ENCODE peak calls at places on chromosomes 11 and 22, in five cellular contexts. One of them, this sample, is unnamed. For H3K27me3 and H3K4me1, the result is how much of the 10 kb centered on the place peaks cover.

GRCh38 chr11:116928845-116929244 is 91.4 kb upstream of the APOA1 start:
- DNase-seq in naive thymus-derived CD4-positive, alpha-beta T cell: no peak
- DNase-seq in body of pancreas: no peak
- DNase-seq in colonic mucosa: no peak
- DNase-seq in breast epithelium: no peak
- DNase-seq in this sample: no peak

GRCh38 chr11:92048415-92048814 is 176.2 kb upstream of the FAT3 start:
- DNase-seq in naive thymus-derived CD4-positive, alpha-beta T cell: no peak
- DNase-seq in body of pancreas: peak
- DNase-seq in colonic mucosa: no peak
- DNase-seq in breast epithelium: no peak
- DNase-seq in this sample: peak

GRCh38 chr11:47565340-47566165 is at the start of gene PTPMT1:
- DNase-seq in naive thymus-derived CD4-positive, alpha-beta T cell: peak
- DNase-seq in body of pancreas: peak
- DNase-seq in colonic mucosa: peak
- DNase-seq in breast epithelium: peak
- DNase-seq in this sample: peak

GRCh38 chr11:27423125-27423524 is 49.5 kb downstream of the LGR4 start:
- DNase-seq in naive thymus-derived CD4-positive, alpha-beta T cell: no peak
- DNase-seq in body of pancreas: peak
- DNase-seq in colonic mucosa: peak
- DNase-seq in breast epithelium: no peak
- DNase-seq in this sample: no peak

GRCh38 chr11:3044004-3044403 is 13.2 kb downstream of the CARS1 start:
- DNase-seq in naive thymus-derived CD4-positive, alpha-beta T cell: no peak
- DNase-seq in body of pancreas: no peak
- DNase-seq in colonic mucosa: no peak
- DNase-seq in breast epithelium: no peak
- DNase-seq in this sample: no peak

GRCh38 chr11:128018692-128019091 is 568.7 kb downstream of the ETS1 start:
- DNase-seq in naive thymus-derived CD4-positive, alpha-beta T cell: no peak
- DNase-seq in body of pancreas: no peak
- DNase-seq in colonic mucosa: no peak
- DNase-seq in breast epithelium: no peak
- DNase-seq in this sample: no peak

GRCh38 chr22:33076368-33076767 is 18.2 kb upstream of the SYN3 start:
- DNase-seq in naive thymus-derived CD4-positive, alpha-beta T cell: no peak
- DNase-seq in body of pancreas: no peak
- DNase-seq in colonic mucosa: no peak
- DNase-seq in breast epithelium: no peak
- DNase-seq in this sample: no peak

GRCh38 chr22:43136255-43136654 is 6.9 kb downstream of the MCAT start:
- DNase-seq in naive thymus-derived CD4-positive, alpha-beta T cell: peak
- DNase-seq in body of pancreas: no peak
- DNase-seq in colonic mucosa: no peak
- DNase-seq in breast epithelium: no peak
- DNase-seq in this sample: peak

GRCh38 chr11:35076201-35077100 is 62.5 kb upstream of the CD44 start:
- DNase-seq in naive thymus-derived CD4-positive, alpha-beta T cell: no peak
- DNase-seq in body of pancreas: no peak
- DNase-seq in colonic mucosa: no peak
- DNase-seq in breast epithelium: no peak
- DNase-seq in this sample: no peak

GRCh38 chr11:27864046-27865025 is 164.1 kb upstream of the BDNF start:
- DNase-seq in naive thymus-derived CD4-positive, alpha-beta T cell: no peak
- DNase-seq in body of pancreas: peak
- DNase-seq in colonic mucosa: peak
- DNase-seq in breast epithelium: no peak
- DNase-seq in this sample: no peak

GRCh38 chr11:6571434-6572008 is 31.9 kb downstream of the RRP8 start:
- DNase-seq in naive thymus-derived CD4-positive, alpha-beta T cell: no peak
- DNase-seq in body of pancreas: no peak
- DNase-seq in colonic mucosa: no peak
- DNase-seq in breast epithelium: no peak
- DNase-seq in this sample: no peak

GRCh38 chr11:6587360-6587953 is 16.0 kb downstream of the RRP8 start:
- DNase-seq in naive thymus-derived CD4-positive, alpha-beta T cell: no peak
- DNase-seq in body of pancreas: peak
- DNase-seq in colonic mucosa: peak
- DNase-seq in breast epithelium: no peak
- DNase-seq in this sample: no peak

GRCh38 chr11:32555091-32555490 is 28.5 kb upstream of the EIF3M start:
- DNase-seq in naive thymus-derived CD4-positive, alpha-beta T cell: no peak
- DNase-seq in body of pancreas: no peak
- DNase-seq in colonic mucosa: no peak
- DNase-seq in breast epithelium: no peak
- DNase-seq in this sample: no peak

GRCh38 chr11:118572914-118573550 is 823 bp downstream of the ARCN1 start:
- DNase-seq in naive thymus-derived CD4-positive, alpha-beta T cell: peak
- DNase-seq in body of pancreas: no peak
- DNase-seq in colonic mucosa: peak
- DNase-seq in breast epithelium: no peak
- DNase-seq in this sample: peak

GRCh38 chr22:23106906-23107367 is 34.9 kb downstream of the RSPH14 start:
- DNase-seq in naive thymus-derived CD4-positive, alpha-beta T cell: no peak
- DNase-seq in body of pancreas: peak
- DNase-seq in colonic mucosa: no peak
- DNase-seq in breast epithelium: no peak
- DNase-seq in this sample: no peak

GRCh38 chr11:35477871-35478270 is 47.5 kb downstream of the PAMR1 start:
- DNase-seq in naive thymus-derived CD4-positive, alpha-beta T cell: no peak
- DNase-seq in body of pancreas: no peak
- DNase-seq in colonic mucosa: no peak
- DNase-seq in breast epithelium: no peak
- DNase-seq in this sample: no peak

GRCh38 chr11:61369372-61370348 is 7.5 kb downstream of the TMEM138 start:
- DNase-seq in naive thymus-derived CD4-positive, alpha-beta T cell: no peak
- DNase-seq in body of pancreas: peak
- DNase-seq in colonic mucosa: no peak
- DNase-seq in breast epithelium: no peak
- DNase-seq in this sample: no peak

GRCh38 chr22:47009304-47010101 is 247.1 kb downstream of the TBC1D22A start:
- DNase-seq in naive thymus-derived CD4-positive, alpha-beta T cell: no peak
- DNase-seq in body of pancreas: no peak
- DNase-seq in colonic mucosa: no peak
- DNase-seq in breast epithelium: no peak
- DNase-seq in this sample: no peak

GRCh38 chr11:917426-917825 is 6.8 kb upstream of the CHID1 start:
- DNase-seq in naive thymus-derived CD4-positive, alpha-beta T cell: no peak
- DNase-seq in body of pancreas: no peak
- DNase-seq in colonic mucosa: no peak
- DNase-seq in breast epithelium: no peak
- DNase-seq in this sample: no peak

GRCh38 chr11:23727821-23728220 is 769.0 kb upstream of the LUZP2 start:
- DNase-seq in naive thymus-derived CD4-positive, alpha-beta T cell: no peak
- DNase-seq in body of pancreas: no peak
- DNase-seq in colonic mucosa: no peak
- DNase-seq in breast epithelium: no peak
- DNase-seq in this sample: no peak

GRCh38 chr11:33634291-33634834 is 66.3 kb downstream of the C11orf91 start:
- DNase-seq in naive thymus-derived CD4-positive, alpha-beta T cell: no peak
- DNase-seq in body of pancreas: no peak
- DNase-seq in colonic mucosa: no peak
- DNase-seq in breast epithelium: no peak
- DNase-seq in this sample: no peak

GRCh38 chr22:45970709-45971388 is 6.1 kb downstream of the WNT7B start:
- DNase-seq in naive thymus-derived CD4-positive, alpha-beta T cell: no peak
- DNase-seq in body of pancreas: no peak
- DNase-seq in colonic mucosa: no peak
- DNase-seq in breast epithelium: no peak
- DNase-seq in this sample: no peak

GRCh38 chr11:65242389-65242788 is 19.4 kb upstream of the POLA2 start:
- DNase-seq in naive thymus-derived CD4-positive, alpha-beta T cell: no peak
- DNase-seq in body of pancreas: no peak
- DNase-seq in colonic mucosa: no peak
- DNase-seq in breast epithelium: no peak
- DNase-seq in this sample: no peak

GRCh38 chr11:47305734-47306483 is 36.0 kb downstream of the MADD start:
- DNase-seq in naive thymus-derived CD4-positive, alpha-beta T cell: no peak
- DNase-seq in body of pancreas: no peak
- DNase-seq in colonic mucosa: no peak
- DNase-seq in breast epithelium: peak
- DNase-seq in this sample: no peak

GRCh38 chr11:105081412-105082150 is 36.4 kb upstream of the CARD16 start:
- DNase-seq in naive thymus-derived CD4-positive, alpha-beta T cell: no peak
- DNase-seq in body of pancreas: no peak
- DNase-seq in colonic mucosa: no peak
- DNase-seq in breast epithelium: no peak
- DNase-seq in this sample: no peak

GRCh38 chr11:121488145-121488544 is 35.4 kb upstream of the SORL1-AS1 start:
- DNase-seq in naive thymus-derived CD4-positive, alpha-beta T cell: no peak
- DNase-seq in body of pancreas: no peak
- DNase-seq in colonic mucosa: no peak
- DNase-seq in breast epithelium: no peak
- DNase-seq in this sample: no peak

GRCh38 chr11:120747801-120748484 is 236.4 kb downstream of the GRIK4 start:
- DNase-seq in naive thymus-derived CD4-positive, alpha-beta T cell: no peak
- DNase-seq in body of pancreas: no peak
- DNase-seq in colonic mucosa: no peak
- DNase-seq in breast epithelium: no peak
- DNase-seq in this sample: no peak

GRCh38 chr11:94275961-94276360 is 28.4 kb upstream of the IZUMO1R start:
- DNase-seq in naive thymus-derived CD4-positive, alpha-beta T cell: no peak
- DNase-seq in body of pancreas: no peak
- DNase-seq in colonic mucosa: no peak
- DNase-seq in breast epithelium: no peak
- DNase-seq in this sample: no peak

GRCh38 chr11:75583710-75584658 is 21.9 kb downstream of the SERPINH1 start:
- DNase-seq in naive thymus-derived CD4-positive, alpha-beta T cell: no peak
- DNase-seq in body of pancreas: peak
- DNase-seq in colonic mucosa: peak
- DNase-seq in breast epithelium: no peak
- DNase-seq in this sample: peak

GRCh38 chr11:46903846-46904245 is 14.5 kb downstream of the LRP4 start:
- DNase-seq in naive thymus-derived CD4-positive, alpha-beta T cell: no peak
- DNase-seq in body of pancreas: no peak
- DNase-seq in colonic mucosa: no peak
- DNase-seq in breast epithelium: no peak
- DNase-seq in this sample: no peak

GRCh38 chr22:23155143-23155542 is 9.9 kb downstream of the RAB36 start:
- DNase-seq in naive thymus-derived CD4-positive, alpha-beta T cell: no peak
- DNase-seq in body of pancreas: no peak
- DNase-seq in colonic mucosa: no peak
- DNase-seq in breast epithelium: no peak
- DNase-seq in this sample: no peak

GRCh38 chr11:70464509-70465361 is 66.4 kb downstream of the CTTN start:
- DNase-seq in naive thymus-derived CD4-positive, alpha-beta T cell: no peak
- DNase-seq in body of pancreas: no peak
- DNase-seq in colonic mucosa: no peak
- DNase-seq in breast epithelium: no peak
- DNase-seq in this sample: no peak

GRCh38 chr11:125258626-125259025 is 94.1 kb downstream of the PKNOX2 start:
- DNase-seq in naive thymus-derived CD4-positive, alpha-beta T cell: no peak
- DNase-seq in body of pancreas: no peak
- DNase-seq in colonic mucosa: no peak
- DNase-seq in breast epithelium: no peak
- DNase-seq in this sample: no peak

GRCh38 chr22:49638788-49639187 is 188.9 kb downstream of the BRD1 start:
- DNase-seq in naive thymus-derived CD4-positive, alpha-beta T cell: no peak
- DNase-seq in body of pancreas: no peak
- DNase-seq in colonic mucosa: no peak
- DNase-seq in breast epithelium: no peak
- DNase-seq in this sample: no peak

GRCh38 chr22:22944268-22944985 is 56.8 kb downstream of the IGLL5 start:
- DNase-seq in naive thymus-derived CD4-positive, alpha-beta T cell: no peak
- DNase-seq in body of pancreas: no peak
- DNase-seq in colonic mucosa: peak
- DNase-seq in breast epithelium: peak
- DNase-seq in this sample: no peak

GRCh38 chr11:122678406-122678805 is 22.9 kb downstream of the UBASH3B start:
- DNase-seq in naive thymus-derived CD4-positive, alpha-beta T cell: no peak
- DNase-seq in body of pancreas: no peak
- DNase-seq in colonic mucosa: no peak
- DNase-seq in breast epithelium: no peak
- DNase-seq in this sample: no peak

GRCh38 chr11:30008946-30009525 is 7.8 kb downstream of the KCNA4 start:
- DNase-seq in naive thymus-derived CD4-positive, alpha-beta T cell: no peak
- DNase-seq in body of pancreas: no peak
- DNase-seq in colonic mucosa: no peak
- DNase-seq in breast epithelium: no peak
- DNase-seq in this sample: no peak
- H3K27me3 ChIP-seq in naive thymus-derived CD4-positive, alpha-beta T cell: under half
- H3K27me3 ChIP-seq in body of pancreas: under half
- H3K27me3 ChIP-seq in colonic mucosa: under half
- H3K27me3 ChIP-seq in breast epithelium: under half
- H3K27me3 ChIP-seq in this sample: under half

GRCh38 chr11:13068211-13068610 is 59.1 kb downstream of the RASSF10 start:
- DNase-seq in naive thymus-derived CD4-positive, alpha-beta T cell: no peak
- DNase-seq in body of pancreas: no peak
- DNase-seq in colonic mucosa: no peak
- DNase-seq in breast epithelium: no peak
- DNase-seq in this sample: no peak
- H3K4me3 ChIP-seq in naive thymus-derived CD4-positive, alpha-beta T cell: no peak
- H3K4me3 ChIP-seq in body of pancreas: no peak
- H3K4me3 ChIP-seq in colonic mucosa: no peak
- H3K4me3 ChIP-seq in breast epithelium: no peak
- H3K4me3 ChIP-seq in this sample: no peak

DNA sequence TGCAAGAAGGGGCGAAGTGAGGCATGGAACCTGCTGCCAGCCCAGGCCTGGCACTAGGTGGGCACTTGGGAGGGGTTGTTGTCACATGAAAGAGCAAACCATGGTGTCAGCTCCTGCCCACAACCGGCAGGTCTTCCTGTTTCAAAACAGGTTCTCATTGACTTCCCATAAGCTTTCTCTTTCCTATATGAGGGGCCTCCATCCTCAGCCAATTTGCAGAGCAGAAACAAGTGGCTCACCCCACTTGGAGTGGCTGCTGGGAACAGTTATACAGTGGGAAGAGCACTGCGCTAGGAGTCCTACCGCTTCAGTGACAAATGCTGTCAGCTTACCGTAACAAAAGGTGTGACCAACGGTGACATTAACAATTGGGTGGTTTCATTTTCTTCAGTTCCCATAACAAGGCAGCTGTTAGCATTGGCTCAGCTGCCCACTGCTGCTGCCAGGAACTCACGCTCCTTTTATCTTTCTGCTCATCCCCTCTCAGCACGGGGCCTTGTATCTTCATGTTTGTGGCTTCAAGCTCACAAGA is 10.2 kb upstream of the SSTR3 start:
- DNase-seq in naive thymus-derived CD4-positive, alpha-beta T cell: no peak
- DNase-seq in body of pancreas: no peak
- DNase-seq in colonic mucosa: no peak
- DNase-seq in breast epithelium: no peak
- DNase-seq in this sample: no peak
- H3K4me1 ChIP-seq in naive thymus-derived CD4-positive, alpha-beta T cell: half or more
- H3K4me1 ChIP-seq in body of pancreas: under half
- H3K4me1 ChIP-seq in colonic mucosa: under half
- H3K4me1 ChIP-seq in breast epithelium: under half
- H3K4me1 ChIP-seq in this sample: under half

GRCh38 chr11:114081641-114082414 is 22.3 kb downstream of the ZBTB16 start:
- DNase-seq in naive thymus-derived CD4-positive, alpha-beta T cell: no peak
- DNase-seq in body of pancreas: no peak
- DNase-seq in colonic mucosa: no peak
- DNase-seq in breast epithelium: no peak
- DNase-seq in this sample: no peak
- H3K27me3 ChIP-seq in naive thymus-derived CD4-positive, alpha-beta T cell: under half
- H3K27me3 ChIP-seq in body of pancreas: under half
- H3K27me3 ChIP-seq in colonic mucosa: under half
- H3K27me3 ChIP-seq in breast epithelium: under half
- H3K27me3 ChIP-seq in this sample: under half